ENCODE peak calls at places on chromosomes 11 and 22, in six cellular contexts. One of them, this sample, is unnamed.
A peak's percentile ranks its signal among the peaks of the same experiment; 100 is the strongest.

GRCh38 chr11:13970986-13971385 is 8.5 kb downstream of the SPON1 start:
- ATAC-seq in GM12878: peak; percentile 65
- ATAC-seq in A549: peak; percentile 94
- ATAC-seq in upper lobe of left lung: no peak
- ATAC-seq in HepG2: peak; percentile 94
- ATAC-seq in K562: no peak
- ATAC-seq in this sample: no peak

GRCh38 chr11:123472236-123472935 is 42.3 kb downstream of the GRAMD1B start:
- ATAC-seq in GM12878: no peak
- ATAC-seq in A549: no peak
- ATAC-seq in upper lobe of left lung: no peak
- ATAC-seq in HepG2: no peak
- ATAC-seq in K562: no peak
- ATAC-seq in this sample: no peak

GRCh38 chr22:41699264-41700104 is at the start of gene MEI1:
- ATAC-seq in GM12878: peak; percentile 69
- ATAC-seq in A549: no peak
- ATAC-seq in upper lobe of left lung: peak; percentile 80
- ATAC-seq in HepG2: no peak
- ATAC-seq in K562: no peak
- ATAC-seq in this sample: peak; percentile 82

GRCh38 chr11:65026810-65027209 is 429 bp upstream of the SNX15 start:
- ATAC-seq in GM12878: no peak
- ATAC-seq in A549: peak; percentile 50
- ATAC-seq in upper lobe of left lung: peak; percentile 2
- ATAC-seq in HepG2: no peak
- ATAC-seq in K562: peak; percentile 16
- ATAC-seq in this sample: no peak

GRCh38 chr11:76551400-76551799 is 106.6 kb downstream of the EMSY start:
- ATAC-seq in GM12878: no peak
- ATAC-seq in A549: no peak
- ATAC-seq in upper lobe of left lung: no peak
- ATAC-seq in HepG2: no peak
- ATAC-seq in K562: no peak
- ATAC-seq in this sample: no peak

GRCh38 chr11:28913883-28914282 is 805.7 kb downstream of the METTL15 start:
- ATAC-seq in GM12878: no peak
- ATAC-seq in A549: no peak
- ATAC-seq in upper lobe of left lung: no peak
- ATAC-seq in HepG2: no peak
- ATAC-seq in K562: no peak
- ATAC-seq in this sample: no peak

GRCh38 chr11:94747136-94748110 is 20.7 kb upstream of the AMOTL1 start:
- ATAC-seq in GM12878: no peak
- ATAC-seq in A549: peak; percentile 85
- ATAC-seq in upper lobe of left lung: peak; percentile 14
- ATAC-seq in HepG2: no peak
- ATAC-seq in K562: no peak
- ATAC-seq in this sample: no peak

GRCh38 chr11:11498195-11498594 is 123.6 kb downstream of the GALNT18 start:
- ATAC-seq in GM12878: no peak
- ATAC-seq in A549: no peak
- ATAC-seq in upper lobe of left lung: no peak
- ATAC-seq in HepG2: no peak
- ATAC-seq in K562: no peak
- ATAC-seq in this sample: no peak

GRCh38 chr11:32052218-32052617 is 38.7 kb upstream of the RCN1 start:
- ATAC-seq in GM12878: peak; percentile 87
- ATAC-seq in A549: peak; percentile 85
- ATAC-seq in upper lobe of left lung: peak; percentile 76
- ATAC-seq in HepG2: peak; percentile 69
- ATAC-seq in K562: peak; percentile 85
- ATAC-seq in this sample: no peak

GRCh38 chr22:27381960-27382742 is 419.4 kb downstream of the MN1 start:
- ATAC-seq in GM12878: no peak
- ATAC-seq in A549: no peak
- ATAC-seq in upper lobe of left lung: no peak
- ATAC-seq in HepG2: peak; percentile 47
- ATAC-seq in K562: peak; percentile 68
- ATAC-seq in this sample: no peak

GRCh38 chr11:129460714-129461113 is 85.1 kb downstream of the BARX2 start:
- ATAC-seq in GM12878: no peak
- ATAC-seq in A549: no peak
- ATAC-seq in upper lobe of left lung: no peak
- ATAC-seq in HepG2: peak; percentile 78
- ATAC-seq in K562: no peak
- ATAC-seq in this sample: no peak

GRCh38 chr11:1573077-1573846 is 1.2 kb upstream of the DUSP8 start:
- ATAC-seq in GM12878: peak; percentile 5
- ATAC-seq in A549: peak; percentile 60
- ATAC-seq in upper lobe of left lung: no peak
- ATAC-seq in HepG2: peak; percentile 8
- ATAC-seq in K562: no peak
- ATAC-seq in this sample: no peak

GRCh38 chr11:112769170-112769569 is 192.1 kb upstream of the NCAM1 start:
- ATAC-seq in GM12878: no peak
- ATAC-seq in A549: no peak
- ATAC-seq in upper lobe of left lung: no peak
- ATAC-seq in HepG2: no peak
- ATAC-seq in K562: no peak
- ATAC-seq in this sample: no peak

GRCh38 chr11:95453616-95454118 is 222.7 kb upstream of the SESN3 start:
- ATAC-seq in GM12878: peak; percentile 34
- ATAC-seq in A549: no peak
- ATAC-seq in upper lobe of left lung: no peak
- ATAC-seq in HepG2: no peak
- ATAC-seq in K562: peak; percentile 97
- ATAC-seq in this sample: no peak

GRCh38 chr11:34067383-34068065 is 16.0 kb downstream of the CAPRIN1 start:
- ATAC-seq in GM12878: peak; percentile 73
- ATAC-seq in A549: no peak
- ATAC-seq in upper lobe of left lung: no peak
- ATAC-seq in HepG2: no peak
- ATAC-seq in K562: no peak
- ATAC-seq in this sample: no peak

GRCh38 chr11:133263332-133263731 is 269.0 kb downstream of the OPCML start:
- ATAC-seq in GM12878: no peak
- ATAC-seq in A549: no peak
- ATAC-seq in upper lobe of left lung: peak; percentile 40
- ATAC-seq in HepG2: no peak
- ATAC-seq in K562: no peak
- ATAC-seq in this sample: no peak

GRCh38 chr11:61922539-61922938 is 5.2 kb upstream of the RAB3IL1 start:
- ATAC-seq in GM12878: no peak
- ATAC-seq in A549: no peak
- ATAC-seq in upper lobe of left lung: peak; percentile 88
- ATAC-seq in HepG2: no peak
- ATAC-seq in K562: peak; percentile 42
- ATAC-seq in this sample: peak; percentile 79

GRCh38 chr22:44245438-44245837 is 64.7 kb downstream of the PARVG start:
- ATAC-seq in GM12878: no peak
- ATAC-seq in A549: no peak
- ATAC-seq in upper lobe of left lung: no peak
- ATAC-seq in HepG2: no peak
- ATAC-seq in K562: no peak
- ATAC-seq in this sample: no peak

GRCh38 chr11:14954581-14954980 is 17.6 kb downstream of the CALCA start:
- ATAC-seq in GM12878: no peak
- ATAC-seq in A549: no peak
- ATAC-seq in upper lobe of left lung: no peak
- ATAC-seq in HepG2: no peak
- ATAC-seq in K562: no peak
- ATAC-seq in this sample: no peak

GRCh38 chr22:37021041-37021440 is 1.5 kb downstream of the MPST start:
- ATAC-seq in GM12878: no peak
- ATAC-seq in A549: no peak
- ATAC-seq in upper lobe of left lung: no peak
- ATAC-seq in HepG2: no peak
- ATAC-seq in K562: no peak
- ATAC-seq in this sample: no peak

GRCh38 chr11:96748639-96749370 is 359.0 kb downstream of the JRKL start:
- ATAC-seq in GM12878: no peak
- ATAC-seq in A549: no peak
- ATAC-seq in upper lobe of left lung: peak; percentile 29
- ATAC-seq in HepG2: no peak
- ATAC-seq in K562: no peak
- ATAC-seq in this sample: no peak

GRCh38 chr11:18612394-18612793 is 12.8 kb downstream of the MISFA start:
- ATAC-seq in GM12878: no peak
- ATAC-seq in A549: no peak
- ATAC-seq in upper lobe of left lung: no peak
- ATAC-seq in HepG2: no peak
- ATAC-seq in K562: no peak
- ATAC-seq in this sample: no peak

GRCh38 chr11:7577226-7577882 is 63.6 kb downstream of the PPFIBP2 start:
- ATAC-seq in GM12878: no peak
- ATAC-seq in A549: no peak
- ATAC-seq in upper lobe of left lung: peak; percentile 33
- ATAC-seq in HepG2: no peak
- ATAC-seq in K562: no peak
- ATAC-seq in this sample: peak; percentile 64

GRCh38 chr11:111549869-111550203 is 9.3 kb downstream of the LAYN start:
- ATAC-seq in GM12878: no peak
- ATAC-seq in A549: no peak
- ATAC-seq in upper lobe of left lung: no peak
- ATAC-seq in HepG2: no peak
- ATAC-seq in K562: no peak
- ATAC-seq in this sample: no peak

GRCh38 chr11:111548542-111548941 is 8.0 kb downstream of the LAYN start:
- ATAC-seq in GM12878: no peak
- ATAC-seq in A549: no peak
- ATAC-seq in upper lobe of left lung: no peak
- ATAC-seq in HepG2: no peak
- ATAC-seq in K562: no peak
- ATAC-seq in this sample: no peak

GRCh38 chr11:111550258-111550657 is 9.7 kb downstream of the LAYN start:
- ATAC-seq in GM12878: peak; percentile 44
- ATAC-seq in A549: no peak
- ATAC-seq in upper lobe of left lung: no peak
- ATAC-seq in HepG2: no peak
- ATAC-seq in K562: no peak
- ATAC-seq in this sample: no peak

GRCh38 chr11:111554532-111554931 is 14.0 kb downstream of the LAYN start:
- ATAC-seq in GM12878: no peak
- ATAC-seq in A549: no peak
- ATAC-seq in upper lobe of left lung: no peak
- ATAC-seq in HepG2: no peak
- ATAC-seq in K562: no peak
- ATAC-seq in this sample: no peak

GRCh38 chr11:111549196-111549868 is 8.8 kb downstream of the LAYN start:
- ATAC-seq in GM12878: no peak
- ATAC-seq in A549: no peak
- ATAC-seq in upper lobe of left lung: no peak
- ATAC-seq in HepG2: no peak
- ATAC-seq in K562: no peak
- ATAC-seq in this sample: no peak
- H3K4me1 ChIP-seq in GM12878: no peaks in the 10 kb centered on the region
- H3K4me1 ChIP-seq in A549: no peaks in the 10 kb centered on the region
- H3K4me1 ChIP-seq in upper lobe of left lung: no peaks in the 10 kb centered on the region
- H3K4me1 ChIP-seq in HepG2: no peaks in the 10 kb centered on the region
- H3K4me1 ChIP-seq in K562: no peaks in the 10 kb centered on the region
- H3K4me1 ChIP-seq in this sample: no peaks in the 10 kb centered on the region

GRCh38 chr11:3989891-3990290 is 104.7 kb upstream of the RRM1 start:
- ATAC-seq in GM12878: peak; percentile 80
- ATAC-seq in A549: no peak
- ATAC-seq in upper lobe of left lung: no peak
- ATAC-seq in HepG2: no peak
- ATAC-seq in K562: no peak
- ATAC-seq in this sample: no peak

GRCh38 chr11:3995307-3995706 is 99.3 kb upstream of the RRM1 start:
- ATAC-seq in GM12878: no peak
- ATAC-seq in A549: no peak
- ATAC-seq in upper lobe of left lung: no peak
- ATAC-seq in HepG2: no peak
- ATAC-seq in K562: no peak
- ATAC-seq in this sample: no peak

GRCh38 chr11:3994030-3994640 is 100.5 kb upstream of the RRM1 start:
- ATAC-seq in GM12878: no peak
- ATAC-seq in A549: no peak
- ATAC-seq in upper lobe of left lung: no peak
- ATAC-seq in HepG2: no peak
- ATAC-seq in K562: peak; percentile 54
- ATAC-seq in this sample: no peak

GRCh38 chr11:3990406-3990805 is 104.2 kb upstream of the RRM1 start:
- ATAC-seq in GM12878: no peak
- ATAC-seq in A549: no peak
- ATAC-seq in upper lobe of left lung: no peak
- ATAC-seq in HepG2: no peak
- ATAC-seq in K562: no peak
- ATAC-seq in this sample: no peak

GRCh38 chr11:3992964-3993363 is 101.6 kb upstream of the RRM1 start:
- ATAC-seq in GM12878: no peak
- ATAC-seq in A549: no peak
- ATAC-seq in upper lobe of left lung: no peak
- ATAC-seq in HepG2: no peak
- ATAC-seq in K562: no peak
- ATAC-seq in this sample: no peak
- H3K9me3 ChIP-seq in GM12878: peaks cover 9% of the 10 kb centered on the region
- H3K9me3 ChIP-seq in A549: peaks cover 29% of the 10 kb centered on the region
- H3K9me3 ChIP-seq in upper lobe of left lung: no peaks in the 10 kb centered on the region
- H3K9me3 ChIP-seq in HepG2: peaks cover 11% of the 10 kb centered on the region
- H3K9me3 ChIP-seq in K562: peaks cover 8% of the 10 kb centered on the region
- H3K9me3 ChIP-seq in this sample: no peaks in the 10 kb centered on the region

GRCh38 chr22:38441620-38442287 is 13.2 kb downstream of the KCNJ4 start:
- ATAC-seq in GM12878: no peak
- ATAC-seq in A549: peak; percentile 39
- ATAC-seq in upper lobe of left lung: no peak
- ATAC-seq in HepG2: no peak
- ATAC-seq in K562: no peak
- ATAC-seq in this sample: no peak
- TF ChIP-seq EP300 in GM12878: no peak
- TF ChIP-seq EP300 in A549: no peak
- TF ChIP-seq EP300 in upper lobe of left lung: no peak
- TF ChIP-seq EP300 in HepG2: no peak
- TF ChIP-seq EP300 in K562: no peak
- TF ChIP-seq EP300 in this sample: no peak

DNA sequence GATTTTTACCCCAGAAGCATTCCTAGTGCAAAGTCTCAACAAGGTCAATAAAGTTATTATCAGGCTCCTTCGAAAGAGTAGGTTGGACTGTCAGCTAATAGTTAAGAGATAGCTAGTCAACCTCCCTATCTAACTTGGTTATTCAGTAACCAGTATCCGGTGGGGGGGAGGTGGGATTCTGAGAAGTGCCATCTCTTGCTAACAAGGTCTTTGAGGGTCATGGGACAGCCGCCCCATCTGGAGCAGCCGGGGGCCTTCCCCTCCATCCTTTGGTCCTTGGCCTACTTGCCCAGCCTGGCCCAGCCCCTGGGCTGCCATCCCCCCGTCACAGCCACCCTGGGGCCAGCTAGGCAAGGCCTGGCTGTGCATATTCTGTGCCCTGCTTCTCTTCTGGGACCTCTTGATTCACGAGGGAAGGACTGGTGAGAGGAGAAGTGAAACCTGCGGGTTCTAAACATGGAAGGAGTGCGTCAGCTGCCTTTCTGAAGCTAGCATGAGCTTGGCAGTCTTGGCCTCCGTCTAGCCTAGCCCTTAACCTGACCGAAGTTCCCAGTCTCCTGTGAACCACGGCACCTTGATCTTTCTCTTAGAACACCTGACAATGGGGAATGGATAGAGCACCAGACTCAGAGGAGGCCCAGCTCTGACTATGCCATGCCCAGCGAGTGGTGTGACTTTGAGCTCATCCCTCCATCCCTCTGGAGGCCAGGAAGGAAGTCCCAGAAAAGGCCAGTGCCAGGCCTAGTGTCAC is 9.3 kb downstream of the SLC37A2 start:
- ATAC-seq in GM12878: peak; percentile 86
- ATAC-seq in A549: no peak
- ATAC-seq in upper lobe of left lung: peak; percentile 61
- ATAC-seq in HepG2: peak; percentile 15
- ATAC-seq in K562: no peak
- ATAC-seq in this sample: peak; percentile 32
- H3K4me1 ChIP-seq in GM12878: peaks cover 43% of the 10 kb centered on the region
- H3K4me1 ChIP-seq in A549: peaks cover 12% of the 10 kb centered on the region
- H3K4me1 ChIP-seq in upper lobe of left lung: peaks cover 5% of the 10 kb centered on the region
- H3K4me1 ChIP-seq in HepG2: peaks cover 65% of the 10 kb centered on the region
- H3K4me1 ChIP-seq in K562: peaks cover 64% of the 10 kb centered on the region
- H3K4me1 ChIP-seq in this sample: peaks cover 13% of the 10 kb centered on the region